ENCODE peak calls at places on chromosomes 13 and 19, in eight cellular contexts. S, H, W, Z, M, D, T and F are unnamed samples.

GRCh38 chr19:9958451-9958850 is 22.1 kb upstream of the OLFM2 start:
- DNase-seq in S (no peak), H (no peak), W (no peak), Z (no peak), M (peak), D (no peak), T (no peak), F (no peak)

GRCh38 chr13:103371271-103371670 is 305.1 kb upstream of the SLC10A2 start:
- DNase-seq in S (no peak), H (no peak), W (no peak), Z (no peak), M (no peak), D (no peak), T (no peak), F (no peak)

GRCh38 chr13:52955505-52955904 is 73.1 kb upstream of the OLFM4 start:
- DNase-seq in S (no peak), H (no peak), W (no peak), Z (no peak), M (no peak), D (no peak), T (no peak), F (no peak)

GRCh38 chr13:99140831-99141230 is 59.8 kb upstream of the UBAC2 start:
- DNase-seq in S (no peak), H (no peak), W (no peak), Z (no peak), M (no peak), D (no peak), T (no peak), F (no peak)

GRCh38 chr13:24022568-24022967 is 125.3 kb upstream of the C1QTNF9B start:
- DNase-seq in S (no peak), H (no peak), W (no peak), Z (no peak), M (no peak), D (no peak), T (no peak), F (no peak)

GRCh38 chr13:34926513-34926912 is 15.6 kb upstream of the NBEA start:
- DNase-seq in S (no peak), H (no peak), W (no peak), Z (no peak), M (peak), D (peak), T (no peak), F (no peak)

GRCh38 chr13:70183041-70183440 is 74.8 kb upstream of the KLHL1 start:
- DNase-seq in S (no peak), H (no peak), W (no peak), Z (no peak), M (no peak), D (peak), T (no peak), F (no peak)

GRCh38 chr13:73146705-73147104 is 87.9 kb downstream of the KLF5 start:
- DNase-seq in S (no peak), H (no peak), W (no peak), Z (no peak), M (peak), D (peak), T (no peak), F (no peak)

GRCh38 chr13:50080158-50080855 is 65.1 kb downstream of the KCNRG start:
- DNase-seq in S (no peak), H (peak), W (peak), Z (no peak), M (peak), D (peak), T (peak), F (no peak)

GRCh38 chr13:110294146-110294545 is 12.8 kb downstream of the COL4A1 start:
- DNase-seq in S (no peak), H (no peak), W (no peak), Z (no peak), M (peak), D (no peak), T (no peak), F (no peak)

GRCh38 chr19:19399733-19400438 is 5.6 kb upstream of the GATAD2A start:
- DNase-seq in S (no peak), H (peak), W (no peak), Z (no peak), M (peak), D (no peak), T (no peak), F (no peak)

GRCh38 chr13:27044837-27045570 is 126.6 kb downstream of the USP12 start:
- DNase-seq in S (no peak), H (no peak), W (no peak), Z (no peak), M (no peak), D (no peak), T (no peak), F (no peak)

GRCh38 chr13:112885782-112886268 is 83.2 kb upstream of the MCF2L start:
- DNase-seq in S (peak), H (no peak), W (peak), Z (peak), M (peak), D (peak), T (no peak), F (peak)

GRCh38 chr13:63381078-63381859 is 1965.6 kb upstream of the PCDH20 start:
- DNase-seq in S (no peak), H (no peak), W (no peak), Z (no peak), M (no peak), D (peak), T (no peak), F (no peak)

GRCh38 chr19:58274771-58275199 is 4.0 kb upstream of the ZNF8 start:
- DNase-seq in S (no peak), H (no peak), W (no peak), Z (no peak), M (no peak), D (no peak), T (no peak), F (no peak)

GRCh38 chr19:18203408-18203862 is 407 bp downstream of the RAB3A start:
- DNase-seq in S (no peak), H (no peak), W (no peak), Z (peak), M (no peak), D (no peak), T (peak), F (no peak)

GRCh38 chr13:35092251-35092650 is 150.2 kb downstream of the NBEA start:
- DNase-seq in S (no peak), H (no peak), W (no peak), Z (no peak), M (no peak), D (no peak), T (no peak), F (no peak)

GRCh38 chr19:10292206-10292788 is 2.5 kb downstream of the ICAM5 start:
- DNase-seq in S (peak), H (peak), W (peak), Z (peak), M (peak), D (peak), T (peak), F (peak)

GRCh38 chr19:47582320-47582909 is 9.5 kb upstream of the ZNF541 start:
- DNase-seq in S (no peak), H (no peak), W (no peak), Z (no peak), M (peak), D (no peak), T (no peak), F (no peak)

GRCh38 chr13:91313103-91313502 is 34.4 kb upstream of the MIR17HG start:
- DNase-seq in S (no peak), H (no peak), W (no peak), Z (no peak), M (peak), D (peak), T (no peak), F (no peak)

GRCh38 chr19:1060689-1061088 is 6.3 kb upstream of the ARHGAP45 start:
- DNase-seq in S (no peak), H (no peak), W (no peak), Z (no peak), M (no peak), D (no peak), T (no peak), F (no peak)

GRCh38 chr13:29435125-29435911 is 160.2 kb downstream of the SLC7A1 start:
- DNase-seq in S (no peak), H (no peak), W (no peak), Z (no peak), M (peak), D (peak), T (no peak), F (no peak)

GRCh38 chr19:40503300-40503699 is 36.5 kb downstream of the SPTBN4 start:
- DNase-seq in S (no peak), H (no peak), W (no peak), Z (no peak), M (no peak), D (no peak), T (no peak), F (no peak)

GRCh38 chr19:6233051-6233826 is 46.5 kb downstream of the MLLT1 start:
- DNase-seq in S (no peak), H (no peak), W (no peak), Z (peak), M (peak), D (no peak), T (no peak), F (peak)

GRCh38 chr13:44695520-44695919 is 119.4 kb upstream of the TSC22D1 start:
- DNase-seq in S (no peak), H (no peak), W (no peak), Z (no peak), M (no peak), D (no peak), T (no peak), F (no peak)

GRCh38 chr13:31797154-31797775 is 57.9 kb downstream of the RXFP2 start:
- DNase-seq in S (no peak), H (no peak), W (no peak), Z (no peak), M (peak), D (peak), T (no peak), F (no peak)

GRCh38 chr19:50705422-50706019 is 14.1 kb downstream of the SHANK1 start:
- DNase-seq in S (no peak), H (peak), W (no peak), Z (no peak), M (peak), D (peak), T (no peak), F (no peak)

GRCh38 chr19:10701955-10702307 is 692 bp downstream of the QTRT1 start:
- DNase-seq in S (no peak), H (no peak), W (peak), Z (no peak), M (no peak), D (no peak), T (no peak), F (no peak)

GRCh38 chr19:28522545-28522922 is 690.4 kb downstream of the UQCRFS1 start:
- DNase-seq in S (no peak), H (no peak), W (no peak), Z (no peak), M (no peak), D (no peak), T (no peak), F (no peak)

GRCh38 chr13:33262069-33262487 is 23.5 kb downstream of the STARD13 start:
- DNase-seq in S (peak), H (no peak), W (no peak), Z (no peak), M (no peak), D (peak), T (no peak), F (no peak)

GRCh38 chr19:31316201-31316951 is 32.9 kb downstream of the TSHZ3 start:
- DNase-seq in S (peak), H (no peak), W (no peak), Z (no peak), M (peak), D (no peak), T (no peak), F (no peak)